ENCODE peak calls at places on chromosomes 6 and 20, in five cellular contexts. O is skeletal muscle cell, D is IMR-90, W is fibroblast of lung, P is HepG2. G is an unnamed sample.

GRCh38 chr6:125262026-125263013 is 39.4 kb downstream of the HDDC2 start:
- DNase-seq in P (no peak), O (no peak), D (peak; percentile 84), W (peak; percentile 34), G (no peak)

GRCh38 chr6:169473663-169474062 is 220.0 kb upstream of the THBS2 start:
- DNase-seq in P (no peak), O (no peak), D (no peak), W (no peak), G (no peak)

GRCh38 chr20:59248031-59248684 is 52.3 kb upstream of the EDN3 start:
- DNase-seq in W (no peak), P (no peak), D (no peak), O (no peak), G (no peak)

GRCh38 chr20:5000263-5001173 is 792 bp downstream of the SLC23A2 start:
- DNase-seq in D (peak; percentile 18), W (no peak), P (peak; percentile 54), O (no peak), G (no peak)

GRCh38 chr6:159729598-159729997 is 2.3 kb downstream of the WTAP start:
- DNase-seq in D (peak; percentile 30), P (no peak), W (peak; percentile 16), O (no peak), G (no peak)

GRCh38 chr20:62651285-62652021 is 9.2 kb downstream of the SLCO4A1 start:
- DNase-seq in P (no peak), W (peak; percentile 64), D (peak; percentile 49), O (no peak), G (peak; percentile 10)

GRCh38 chr20:8094415-8094818 is 37.6 kb upstream of the PLCB1 start:
- DNase-seq in W (peak; percentile 92), D (peak; percentile 22), P (no peak), O (peak; percentile 91), G (no peak)

GRCh38 chr6:110066091-110066490 is 88.0 kb downstream of the GPR6 start:
- DNase-seq in W (no peak), O (no peak), P (no peak), D (no peak), G (no peak)

GRCh38 chr20:62734881-62735280 is 26.2 kb downstream of the NTSR1 start:
- DNase-seq in D (no peak), P (no peak), W (no peak), O (no peak), G (no peak)

GRCh38 chr6:160088069-160088773 is 33.4 kb upstream of the SLC22A1 start:
- DNase-seq in O (peak; percentile 54), P (peak; percentile 33), D (peak; percentile 89), W (peak; percentile 87), G (no peak)

GRCh38 chr6:51462896-51463679 is 624.3 kb downstream of the PKHD1 start:
- DNase-seq in P (no peak), W (no peak), O (no peak), D (no peak), G (no peak)

GRCh38 chr6:26571592-26572296 is 25.0 kb upstream of the ABT1 start:
- DNase-seq in P (peak; percentile 95), D (peak; percentile 90), O (peak; percentile 71), W (peak; percentile 91), G (no peak)

DNA sequence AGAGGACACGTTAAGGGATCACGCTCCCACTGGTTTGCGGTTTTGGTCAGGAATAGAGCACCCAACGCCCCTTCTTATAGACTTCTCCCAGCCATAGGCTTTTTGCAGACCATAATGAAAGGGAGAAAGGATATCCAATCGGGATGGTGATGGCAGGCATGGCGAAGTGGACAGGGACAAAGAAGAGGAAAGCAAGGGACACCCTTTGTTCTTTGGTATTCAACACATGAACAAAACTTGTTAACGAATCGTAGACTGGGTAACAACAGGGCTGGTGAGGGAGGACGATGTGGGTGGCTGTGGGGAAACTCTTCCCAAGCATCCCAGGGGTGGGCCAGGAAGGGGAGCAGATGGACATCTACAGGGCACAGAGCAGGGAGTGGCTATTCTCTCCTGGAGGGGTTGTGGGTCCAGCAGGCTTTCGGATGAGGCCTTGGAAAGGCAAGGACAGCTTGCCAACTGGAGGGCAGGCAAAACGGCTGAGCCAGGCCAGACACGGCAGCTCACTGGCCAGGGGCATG is 1.4 kb upstream of the HSP90AB1 start:
- DNase-seq in W (no peak), O (no peak), D (no peak), P (no peak), G (no peak)
- H3K4me3 ChIP-seq in W (peak overlapping the region; percentile 91), O (peak overlapping the region; percentile 71), D (peak overlapping the region; percentile 85), P (peak overlapping the region; percentile 87), G (peak overlapping the region; percentile 100)

GRCh38 chr6:135322427-135323201 is 141.5 kb downstream of the MYB start:
- DNase-seq in W (no peak), P (no peak), O (no peak), D (no peak), G (peak; percentile 96)

GRCh38 chr6:135323979-135324378 is 142.9 kb downstream of the MYB start:
- DNase-seq in O (no peak), W (no peak), P (no peak), D (no peak), G (no peak)

GRCh38 chr6:135325624-135326424 is 144.7 kb downstream of the MYB start:
- DNase-seq in O (no peak), D (no peak), W (peak; percentile 2), P (no peak), G (no peak)

GRCh38 chr6:135323202-135323668 is 142.1 kb downstream of the MYB start:
- DNase-seq in W (no peak), O (no peak), P (no peak), D (no peak), G (peak; percentile 100)

DNA sequence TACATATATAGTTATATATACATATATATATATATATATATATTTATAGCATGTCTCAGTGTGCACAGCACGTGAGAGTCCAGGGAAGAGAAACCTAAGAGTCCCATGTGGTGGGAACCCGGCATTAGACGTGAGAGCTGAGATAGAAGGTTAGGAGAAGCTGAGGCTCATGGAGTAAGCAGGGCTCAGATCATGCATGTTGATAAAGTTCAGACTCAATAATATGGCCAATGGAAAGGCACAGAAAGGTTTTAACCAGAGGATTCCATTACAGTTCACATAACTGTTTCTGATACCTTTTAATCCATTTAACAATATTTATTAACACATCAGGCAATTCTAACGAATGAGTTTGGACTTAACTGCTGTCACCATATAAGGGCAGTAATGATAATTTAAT is 143.4 kb downstream of the MYB start:
- DNase-seq in D (no peak), W (no peak), O (no peak), P (no peak), G (no peak)
- H3K4me3 ChIP-seq in D (no peak overlapping the region), W (no peak overlapping the region), O (no peak overlapping the region), P (no peak overlapping the region), G (no peak overlapping the region)

GRCh38 chr20:34445177-34446065 is 70.8 kb upstream of the DYNLRB1 start:
- DNase-seq in P (no peak), D (no peak), O (no peak), W (no peak), G (no peak)

GRCh38 chr20:34452281-34452982 is 63.8 kb upstream of the DYNLRB1 start:
- DNase-seq in P (no peak), O (no peak), D (peak; percentile 57), W (no peak), G (no peak)

GRCh38 chr20:34448517-34448916 is 67.7 kb upstream of the DYNLRB1 start:
- DNase-seq in W (no peak), O (no peak), P (no peak), D (no peak), G (no peak)

GRCh38 chr20:34449674-34450592 is 66.3 kb upstream of the DYNLRB1 start:
- DNase-seq in W (no peak), D (no peak), O (no peak), P (no peak), G (no peak)
- H3K4me3 ChIP-seq in W (no peak overlapping the region), D (no peak overlapping the region), O (no peak overlapping the region), P (no peak overlapping the region), G (no peak overlapping the region)

GRCh38 chr6:69285054-69285453 is 511.8 kb downstream of the LMBRD1 start:
- DNase-seq in D (no peak), O (no peak), W (no peak), P (no peak), G (no peak)

GRCh38 chr6:69276204-69276603 is 520.6 kb downstream of the LMBRD1 start:
- DNase-seq in O (no peak), D (no peak), W (no peak), P (no peak), G (no peak)

DNA sequence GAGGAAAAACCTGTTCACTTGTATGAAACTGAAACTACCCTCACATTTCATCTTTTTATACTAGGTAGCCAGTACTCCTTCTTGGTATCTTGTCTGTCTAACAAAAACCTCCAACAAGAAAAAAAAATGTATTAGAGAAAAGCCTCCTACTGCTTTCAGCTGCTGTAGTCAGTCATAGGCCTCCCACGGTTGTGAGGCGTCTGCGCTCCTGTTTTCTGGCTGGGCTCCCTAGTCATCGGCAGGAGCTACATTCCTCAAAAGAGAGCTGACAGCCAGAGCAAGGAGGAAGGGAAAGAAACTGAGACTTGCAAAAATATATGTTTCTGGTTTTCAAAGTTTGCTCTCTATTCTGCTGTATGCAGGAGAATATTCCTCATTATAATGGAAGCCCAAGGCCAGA is 517.0 kb downstream of the LMBRD1 start:
- DNase-seq in D (no peak), O (peak; percentile 15), P (no peak), W (no peak), G (no peak)
- H3K4me3 ChIP-seq in D (no peak overlapping the region), O (no peak overlapping the region), P (no peak overlapping the region), W (no peak overlapping the region), G (no peak overlapping the region)

GRCh38 chr20:19977373-19977770 is 39.8 kb upstream of the NAA20 start:
- DNase-seq in P (no peak), W (no peak), O (no peak), D (no peak), G (no peak)
- H3K4me3 ChIP-seq in P (no peak overlapping the region), W (peak overlapping the region; percentile 82), O (peak overlapping the region; percentile 71), D (peak overlapping the region; percentile 71), G (no peak overlapping the region)

GRCh38 chr20:19947611-19948264 is 69.4 kb upstream of the NAA20 start:
- DNase-seq in D (peak; percentile 97), P (no peak), W (peak; percentile 75), O (peak; percentile 11), G (no peak)

GRCh38 chr20:19942611-19943010 is 74.6 kb upstream of the NAA20 start:
- DNase-seq in D (no peak), O (no peak), P (no peak), W (no peak), G (no peak)

GRCh38 chr20:19945732-19946670 is 71.2 kb upstream of the NAA20 start:
- DNase-seq in D (no peak), O (no peak), W (no peak), P (no peak), G (no peak)

GRCh38 chr20:19943021-19943659 is 74.0 kb upstream of the NAA20 start:
- DNase-seq in D (no peak), O (no peak), P (no peak), W (no peak), G (no peak)

GRCh38 chr20:19944772-19945459 is 72.2 kb upstream of the NAA20 start:
- DNase-seq in D (peak; percentile 67), W (no peak), P (no peak), O (no peak), G (no peak)
- H3K4me3 ChIP-seq in D (no peak overlapping the region), W (no peak overlapping the region), P (no peak overlapping the region), O (no peak overlapping the region), G (no peak overlapping the region)

GRCh38 chr20:40943591-40943990 is 85.0 kb upstream of the TOP1 start:
- DNase-seq in P (no peak), O (no peak), D (no peak), W (no peak), G (no peak)
- H3K4me3 ChIP-seq in P (no peak overlapping the region), O (no peak overlapping the region), D (no peak overlapping the region), W (no peak overlapping the region), G (no peak overlapping the region)